ENCODE peak calls at places on chromosome 14, in nine cellular contexts. P is AG04449, O is left ventricle myocardium inferior, U is dorsolateral prefrontal cortex, I is ovary, Z is IMR-90, H is fibroblast of lung, V is K562, F is neural crest cell. C is an unnamed sample.

GRCh38 chr14:92532490-92533163 is 19.0 kb downstream of the RIN3 start:
- DNase-seq in U (no peak), O (no peak), V (no peak), H (no peak), P (no peak), F (no peak), I (no peak), Z (no peak), C (peak; percentile 75)

GRCh38 chr14:82125963-82126362 is 592.3 kb upstream of the SEL1L start:
- DNase-seq in P (no peak), U (no peak), V (no peak), H (no peak), F (no peak), O (no peak), I (no peak), Z (no peak), C (no peak)

GRCh38 chr14:53999061-53999488 is 42.5 kb upstream of the BMP4 start:
- DNase-seq in O (no peak), F (no peak), H (peak; percentile 96), V (no peak), Z (peak; percentile 76), I (no peak), P (peak; percentile 81), U (no peak), C (no peak)

GRCh38 chr14:85531141-85531593 is 1.2 kb downstream of the FLRT2 start:
- DNase-seq in Z (peak; percentile 58), O (peak; percentile 37), H (peak; percentile 70), P (no peak), V (no peak), F (peak; percentile 44), U (peak; percentile 54), I (peak; percentile 81), C (peak; percentile 75)

GRCh38 chr14:100402631-100403030 is 79.5 kb downstream of the SLC25A47 start:
- DNase-seq in U (no peak), V (no peak), I (no peak), H (peak; percentile 52), F (no peak), O (no peak), P (no peak), Z (no peak), C (no peak)

GRCh38 chr14:73069585-73069984 is 11.3 kb downstream of the RBM25 start:
- DNase-seq in F (no peak), Z (no peak), H (no peak), P (no peak), I (no peak), O (no peak), U (no peak), V (no peak), C (no peak)

GRCh38 chr14:36857842-36858445 is 196.3 kb downstream of the PAX9 start:
- DNase-seq in V (no peak), O (no peak), H (peak; percentile 2), Z (no peak), P (no peak), U (no peak), F (no peak), I (no peak), C (no peak)

GRCh38 chr14:80987235-80988032 is 32.0 kb downstream of the TSHR start:
- DNase-seq in P (no peak), U (peak; percentile 60), O (peak; percentile 20), I (no peak), H (peak; percentile 51), F (peak; percentile 50), Z (peak; percentile 69), V (peak; percentile 55), C (no peak)

GRCh38 chr14:106459971-106460730 is 933.8 kb downstream of the TMEM121 start:
- DNase-seq in V (peak; percentile 10), U (no peak), I (no peak), P (no peak), Z (no peak), O (no peak), F (no peak), H (no peak), C (no peak)
- TF ChIP-seq CTCF in V (peak; percentile 8), U (peak; percentile 17), I (no peak), P (no peak), Z (no peak), O (peak; percentile 31), F (no peak), H (no peak), C (peak; percentile 34)

GRCh38 chr14:71208702-71209357 is 301.6 kb downstream of the PCNX1 start:
- DNase-seq in U (no peak), I (no peak), O (no peak), H (no peak), F (no peak), P (no peak), V (no peak), Z (no peak), C (no peak)
- TF ChIP-seq CTCF in U (no peak), I (no peak), O (no peak), H (peak; percentile 4), F (peak; percentile 36), P (no peak), V (no peak), Z (peak; percentile 3), C (no peak)

DNA sequence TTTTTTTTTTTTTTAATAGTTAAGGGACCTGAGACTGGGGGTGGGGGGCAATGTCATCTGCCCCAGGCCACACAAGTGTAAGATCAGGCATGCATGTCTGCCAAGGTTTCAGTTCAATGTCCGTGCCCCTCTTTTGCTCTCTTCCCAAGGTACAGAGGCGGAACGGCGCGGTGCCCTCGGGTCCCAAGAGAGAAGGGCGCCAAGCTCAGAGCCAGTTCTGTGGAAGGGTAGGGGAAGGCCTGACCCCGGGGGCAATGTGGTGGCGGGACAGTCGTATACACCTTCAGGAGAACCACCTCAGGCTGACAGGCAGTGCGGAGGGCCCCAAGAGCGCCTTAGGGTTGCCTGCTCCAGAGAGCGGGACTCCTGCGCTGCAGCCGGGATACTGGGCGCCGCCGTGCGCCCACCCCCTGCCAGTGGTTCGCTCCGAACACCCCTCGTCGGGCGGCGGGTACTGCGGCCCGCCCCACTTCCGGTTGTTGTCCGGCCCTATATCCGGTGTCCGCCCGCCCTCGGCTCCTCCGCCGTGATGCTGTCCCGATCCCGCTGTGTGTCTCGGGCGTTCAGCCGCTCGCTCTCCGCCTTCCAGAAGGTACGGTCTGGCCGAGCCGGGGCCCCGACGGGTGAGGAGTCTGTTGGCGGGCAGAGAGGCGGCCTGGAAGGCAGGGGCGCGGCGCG is at the start of gene DLST:
- DNase-seq in U (peak; percentile 92), H (peak; percentile 86), F (peak; percentile 92), O (peak; percentile 88), P (no peak), I (peak; percentile 91), V (peak; percentile 91), Z (peak; percentile 84), C (peak; percentile 96)
- TF ChIP-seq CTCF in U (peak; percentile 43), H (no peak), F (no peak), O (no peak), P (no peak), I (no peak), V (no peak), Z (no peak), C (no peak)

DNA sequence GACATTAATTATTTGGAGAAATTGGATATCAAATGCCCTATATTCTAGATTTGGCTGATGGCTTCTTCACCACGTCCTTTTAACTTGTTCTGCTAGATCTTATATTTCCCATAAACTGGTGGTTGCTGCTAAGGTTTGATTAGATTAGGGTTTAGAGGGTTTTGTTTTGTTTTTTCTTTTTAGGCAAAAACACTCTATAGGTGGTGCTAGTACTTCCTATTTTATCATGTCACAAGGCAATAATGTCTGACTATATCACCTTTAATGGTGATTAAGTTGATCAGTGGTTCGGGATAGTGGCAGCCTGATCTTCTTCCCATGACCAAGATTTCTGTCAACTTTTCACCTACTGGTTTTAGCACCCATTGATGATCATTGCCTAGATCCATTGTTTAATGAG is 455.1 kb downstream of the RAD51B start:
- DNase-seq in V (no peak), O (no peak), P (no peak), U (no peak), Z (no peak), F (no peak), H (no peak), I (no peak), C (no peak)
- TF ChIP-seq CTCF in V (peak; percentile 35), O (no peak), P (no peak), U (no peak), Z (no peak), F (no peak), H (no peak), I (no peak), C (no peak)

GRCh38 chr14:23728791-23729190 is 92.6 kb downstream of the DHRS2 start:
- DNase-seq in Z (no peak), F (no peak), H (no peak), U (no peak), I (no peak), P (no peak), V (no peak), O (no peak), C (no peak)

GRCh38 chr14:23727566-23728335 is 91.6 kb downstream of the DHRS2 start:
- DNase-seq in U (no peak), V (peak; percentile 37), F (no peak), O (no peak), Z (peak; percentile 26), H (peak; percentile 18), I (no peak), P (no peak), C (no peak)

GRCh38 chr14:23725528-23725927 is 89.4 kb downstream of the DHRS2 start:
- DNase-seq in V (no peak), U (no peak), O (no peak), Z (no peak), H (no peak), P (no peak), I (no peak), F (no peak), C (no peak)

GRCh38 chr14:23725980-23726746 is 90.0 kb downstream of the DHRS2 start:
- DNase-seq in Z (no peak), U (no peak), O (no peak), H (no peak), I (no peak), V (no peak), F (no peak), P (no peak), C (no peak)

DNA sequence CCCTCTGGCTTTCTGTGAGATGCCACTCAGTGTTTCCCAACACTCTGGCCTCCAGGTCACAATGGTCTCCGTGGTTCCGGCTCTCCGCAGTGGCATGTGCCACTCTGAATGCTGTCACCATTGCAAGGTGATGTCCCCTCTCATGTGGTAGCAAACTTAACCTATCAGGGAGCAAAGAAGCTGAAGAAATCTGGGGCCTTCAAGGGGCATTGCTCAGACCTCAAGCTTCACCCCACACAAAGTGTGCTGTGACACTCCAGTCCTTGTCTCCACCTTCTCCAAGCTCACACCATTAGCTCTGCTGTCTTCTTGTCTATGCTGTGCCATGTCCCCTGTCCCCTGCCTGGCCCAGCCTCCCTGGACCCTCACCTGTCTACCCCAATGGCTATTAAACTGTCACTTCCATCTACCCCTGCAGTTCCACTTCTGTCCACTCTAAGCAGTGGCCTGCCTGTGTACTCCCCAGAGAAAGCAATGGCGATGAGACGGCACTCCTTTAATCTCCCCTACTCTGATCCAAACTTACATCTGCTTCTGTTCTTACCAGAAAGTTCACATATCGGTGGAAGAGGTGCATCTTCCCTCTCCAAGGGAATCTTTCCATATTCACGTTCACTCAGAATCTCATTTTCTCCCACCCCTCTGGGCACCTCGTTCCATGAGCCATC is 93.7 kb downstream of the DHRS2 start:
- DNase-seq in P (no peak), U (no peak), Z (no peak), V (peak; percentile 29), F (no peak), H (no peak), O (no peak), I (no peak), C (no peak)
- TF ChIP-seq CTCF in P (no peak), U (no peak), Z (no peak), V (peak; percentile 43), F (peak; percentile 22), H (no peak), O (peak; percentile 23), I (no peak), C (no peak)

C was measured in spleen.